ENCODE peak calls at places on chromosomes 16 and 17, in four cellular contexts. Z is tibial nerve, E is mammary epithelial cell, V is colonic mucosa. T is an unnamed sample.

GRCh38 chr17:77959216-77959925 is 868 bp downstream of the TNRC6C start:
- DNase-seq in Z (peak), E (peak), V (no peak), T (no peak)

GRCh38 chr17:50272711-50273653 is 1.3 kb upstream of the TMEM92 start:
- DNase-seq in Z (peak), E (no peak), V (peak), T (no peak)

GRCh38 chr16:54398986-54399385 is 112.4 kb upstream of the IRX3 start:
- DNase-seq in Z (no peak), E (no peak), V (no peak), T (no peak)

GRCh38 chr17:41894791-41895331 is 23.9 kb downstream of the ACLY start:
- DNase-seq in Z (peak), E (no peak), V (no peak), T (no peak)

GRCh38 chr17:44327715-44328449 is 3.3 kb upstream of the SLC25A39 start:
- DNase-seq in Z (no peak), E (no peak), V (no peak), T (no peak)

GRCh38 chr16:89304181-89304851 is 86.8 kb downstream of the ZNF778 start:
- DNase-seq in Z (no peak), E (no peak), V (no peak), T (no peak)

GRCh38 chr17:32264140-32264799 is 1.4 kb upstream of the RHBDL3 start:
- DNase-seq in Z (no peak), E (no peak), V (no peak), T (no peak)

GRCh38 chr16:56610609-56611111 is 2.3 kb downstream of the MT2A start:
- DNase-seq in Z (no peak), E (no peak), V (no peak), T (no peak)

GRCh38 chr17:64533784-64534183 is 27.0 kb downstream of the CEP95 start:
- DNase-seq in Z (no peak), E (no peak), V (no peak), T (no peak)

GRCh38 chr17:37494971-37495370 is 5.3 kb downstream of the DUSP14 start:
- DNase-seq in Z (no peak), E (no peak), V (no peak), T (no peak)

GRCh38 chr16:58628845-58629680 is 563 bp downstream of the CNOT1 start:
- DNase-seq in Z (peak), E (peak), V (peak), T (no peak)

GRCh38 chr17:1640329-1641064 is 5.0 kb downstream of the SCARF1 start:
- DNase-seq in Z (no peak), E (no peak), V (no peak), T (no peak)

GRCh38 chr16:47037746-47038458 is 64.4 kb upstream of the DNAJA2 start:
- DNase-seq in Z (peak), E (peak), V (peak), T (no peak)
- H3K27ac ChIP-seq in Z (peak), E (peak), V (no peak), T (no peak)

GRCh38 chr16:81707411-81708321 is 71.4 kb upstream of the PLCG2 start:
- DNase-seq in Z (no peak), E (peak), V (peak), T (no peak)
- H3K27ac ChIP-seq in Z (peak), E (no peak), V (peak), T (no peak)

DNA sequence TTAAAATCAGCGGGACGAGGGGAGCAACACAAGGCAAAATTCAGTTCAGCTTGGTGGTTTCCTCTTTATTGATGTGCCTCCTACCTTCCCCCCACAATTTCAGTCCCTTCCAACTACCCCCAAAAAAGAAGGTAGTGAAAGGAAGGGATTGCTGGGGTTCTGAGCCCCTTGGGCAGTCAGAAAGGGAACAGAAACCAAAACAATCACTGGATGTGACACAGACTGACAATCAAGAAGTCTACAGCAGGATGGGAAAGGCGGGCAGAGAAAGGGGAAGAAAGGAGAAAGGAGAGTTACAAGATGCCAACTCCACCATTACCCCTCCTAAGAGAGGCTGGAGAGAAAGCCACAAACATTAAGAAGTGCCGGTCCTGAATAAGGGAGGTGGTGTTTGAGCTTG is 1.1 kb upstream of the PHF23 start:
- DNase-seq in Z (no peak), E (no peak), V (no peak), T (no peak)
- H3K27ac ChIP-seq in Z (peak), E (no peak), V (peak), T (peak)

GRCh38 chr17:57941384-57942370 is 13.5 kb downstream of the CUEDC1 start:
- DNase-seq in Z (no peak), E (no peak), V (no peak), T (no peak)
- H3K27ac ChIP-seq in Z (peak), E (no peak), V (peak), T (peak)

GRCh38 chr16:12305081-12305596 is 328.6 kb downstream of the SNX29 start:
- DNase-seq in Z (no peak), E (no peak), V (no peak), T (no peak)
- H3K27ac ChIP-seq in Z (no peak), E (no peak), V (no peak), T (no peak)

DNA sequence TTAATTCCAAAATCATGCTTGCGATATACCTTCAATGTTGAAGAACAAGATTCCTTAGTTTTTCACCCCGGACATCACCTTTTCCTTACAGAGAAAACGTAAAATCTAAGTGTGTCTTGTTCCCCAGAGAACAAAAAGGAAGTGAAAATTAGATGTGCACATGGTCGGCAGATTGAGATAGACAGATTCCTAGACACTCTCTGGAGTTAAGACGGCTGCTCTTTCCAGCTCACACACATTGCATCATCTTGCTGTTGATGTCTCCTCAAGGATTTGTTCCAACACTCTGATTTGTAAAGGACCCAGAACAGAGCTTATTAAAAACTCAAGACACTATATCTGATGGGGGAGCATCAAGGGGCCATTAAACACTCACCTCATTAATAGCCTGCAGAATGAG is 228.0 kb downstream of the GRIN2A start:
- DNase-seq in Z (no peak), E (no peak), V (no peak), T (no peak)
- H3K27ac ChIP-seq in Z (no peak), E (no peak), V (no peak), T (no peak)